ENCODE peak calls at places on chromosomes 2 and 18, in eight cellular contexts. One of them, this sample, is unnamed.

GRCh38 chr2:143110759-143111428 is 18.3 kb upstream of the ARHGAP15 start:
- DNase-seq in A549: peak
- DNase-seq in psoas muscle: peak
- DNase-seq in heart left ventricle: no peak
- DNase-seq in AG04450: peak
- DNase-seq in lower leg skin: peak
- DNase-seq in body of pancreas: peak
- DNase-seq in astrocyte of the spinal cord: peak
- DNase-seq in this sample: peak

GRCh38 chr2:165149439-165149838 is 54.4 kb downstream of the SCN3A start:
- DNase-seq in AG04450: no peak
- DNase-seq in lower leg skin: no peak
- DNase-seq in psoas muscle: no peak
- DNase-seq in A549: no peak
- DNase-seq in astrocyte of the spinal cord: no peak
- DNase-seq in body of pancreas: no peak
- DNase-seq in heart left ventricle: no peak
- DNase-seq in this sample: no peak

GRCh38 chr2:234355052-234355720 is 141.7 kb downstream of the ARL4C start:
- DNase-seq in astrocyte of the spinal cord: no peak
- DNase-seq in psoas muscle: no peak
- DNase-seq in A549: no peak
- DNase-seq in lower leg skin: no peak
- DNase-seq in heart left ventricle: no peak
- DNase-seq in body of pancreas: no peak
- DNase-seq in AG04450: no peak
- DNase-seq in this sample: no peak

GRCh38 chr18:811192-812122 is 585 bp downstream of the YES1 start:
- DNase-seq in astrocyte of the spinal cord: peak
- DNase-seq in psoas muscle: peak
- DNase-seq in body of pancreas: no peak
- DNase-seq in AG04450: no peak
- DNase-seq in lower leg skin: no peak
- DNase-seq in A549: peak
- DNase-seq in heart left ventricle: peak
- DNase-seq in this sample: peak

GRCh38 chr2:142462291-142462690 is 331.5 kb upstream of the LRP1B start:
- DNase-seq in psoas muscle: no peak
- DNase-seq in A549: no peak
- DNase-seq in body of pancreas: no peak
- DNase-seq in lower leg skin: no peak
- DNase-seq in heart left ventricle: no peak
- DNase-seq in astrocyte of the spinal cord: no peak
- DNase-seq in AG04450: no peak
- DNase-seq in this sample: no peak

GRCh38 chr2:118320640-118321039 is 232.4 kb downstream of the INSIG2 start:
- DNase-seq in astrocyte of the spinal cord: no peak
- DNase-seq in lower leg skin: no peak
- DNase-seq in psoas muscle: no peak
- DNase-seq in AG04450: no peak
- DNase-seq in heart left ventricle: no peak
- DNase-seq in A549: no peak
- DNase-seq in body of pancreas: no peak
- DNase-seq in this sample: no peak

GRCh38 chr2:207202645-207203044 is 36.9 kb upstream of the KLF7 start:
- DNase-seq in A549: no peak
- DNase-seq in astrocyte of the spinal cord: peak
- DNase-seq in lower leg skin: no peak
- DNase-seq in body of pancreas: no peak
- DNase-seq in AG04450: no peak
- DNase-seq in heart left ventricle: no peak
- DNase-seq in psoas muscle: no peak
- DNase-seq in this sample: peak

GRCh38 chr18:70261141-70261788 is 27.6 kb upstream of the SOCS6 start:
- DNase-seq in A549: no peak
- DNase-seq in heart left ventricle: no peak
- DNase-seq in body of pancreas: no peak
- DNase-seq in psoas muscle: no peak
- DNase-seq in lower leg skin: no peak
- DNase-seq in astrocyte of the spinal cord: no peak
- DNase-seq in AG04450: no peak
- DNase-seq in this sample: no peak

GRCh38 chr18:44927127-44927849 is 246.6 kb downstream of the SETBP1 start:
- DNase-seq in astrocyte of the spinal cord: no peak
- DNase-seq in AG04450: no peak
- DNase-seq in A549: no peak
- DNase-seq in body of pancreas: no peak
- DNase-seq in lower leg skin: no peak
- DNase-seq in psoas muscle: no peak
- DNase-seq in heart left ventricle: no peak
- DNase-seq in this sample: peak

GRCh38 chr2:174325932-174326879 is 8.5 kb upstream of the SP9 start:
- DNase-seq in psoas muscle: peak
- DNase-seq in lower leg skin: no peak
- DNase-seq in A549: no peak
- DNase-seq in AG04450: no peak
- DNase-seq in heart left ventricle: no peak
- DNase-seq in body of pancreas: no peak
- DNase-seq in astrocyte of the spinal cord: no peak
- DNase-seq in this sample: no peak

GRCh38 chr2:27298391-27299080 is 9.7 kb downstream of the UCN start:
- DNase-seq in heart left ventricle: peak
- DNase-seq in psoas muscle: no peak
- DNase-seq in astrocyte of the spinal cord: no peak
- DNase-seq in body of pancreas: no peak
- DNase-seq in AG04450: no peak
- DNase-seq in A549: no peak
- DNase-seq in lower leg skin: no peak
- DNase-seq in this sample: no peak

GRCh38 chr18:58239879-58240278 is 195.9 kb downstream of the NEDD4L start:
- DNase-seq in body of pancreas: no peak
- DNase-seq in astrocyte of the spinal cord: no peak
- DNase-seq in lower leg skin: no peak
- DNase-seq in AG04450: no peak
- DNase-seq in heart left ventricle: no peak
- DNase-seq in psoas muscle: no peak
- DNase-seq in A549: no peak
- DNase-seq in this sample: no peak

GRCh38 chr2:56130463-56131070 is 53.2 kb upstream of the CCDC85A start:
- DNase-seq in A549: peak
- DNase-seq in heart left ventricle: no peak
- DNase-seq in astrocyte of the spinal cord: peak
- DNase-seq in body of pancreas: peak
- DNase-seq in lower leg skin: no peak
- DNase-seq in psoas muscle: no peak
- DNase-seq in AG04450: peak
- DNase-seq in this sample: peak

GRCh38 chr2:54666741-54667639 is 56.5 kb upstream of the EML6 start:
- DNase-seq in lower leg skin: peak
- DNase-seq in psoas muscle: peak
- DNase-seq in astrocyte of the spinal cord: no peak
- DNase-seq in A549: no peak
- DNase-seq in AG04450: no peak
- DNase-seq in body of pancreas: peak
- DNase-seq in heart left ventricle: peak
- DNase-seq in this sample: peak

GRCh38 chr2:57330447-57330846 is 716.2 kb upstream of the VRK2 start:
- DNase-seq in heart left ventricle: no peak
- DNase-seq in astrocyte of the spinal cord: peak
- DNase-seq in AG04450: no peak
- DNase-seq in A549: no peak
- DNase-seq in body of pancreas: no peak
- DNase-seq in psoas muscle: no peak
- DNase-seq in lower leg skin: no peak
- DNase-seq in this sample: no peak

GRCh38 chr2:236919209-236919608 is 166.5 kb upstream of the COPS8 start:
- DNase-seq in heart left ventricle: no peak
- DNase-seq in lower leg skin: peak
- DNase-seq in A549: no peak
- DNase-seq in AG04450: no peak
- DNase-seq in astrocyte of the spinal cord: peak
- DNase-seq in psoas muscle: no peak
- DNase-seq in body of pancreas: no peak
- DNase-seq in this sample: no peak

GRCh38 chr2:125086313-125087184 is 1061.5 kb downstream of the CNTNAP5 start:
- DNase-seq in body of pancreas: peak
- DNase-seq in astrocyte of the spinal cord: no peak
- DNase-seq in psoas muscle: no peak
- DNase-seq in AG04450: no peak
- DNase-seq in lower leg skin: no peak
- DNase-seq in A549: no peak
- DNase-seq in heart left ventricle: no peak
- DNase-seq in this sample: no peak

GRCh38 chr18:35005963-35006577 is 35.1 kb upstream of the MAPRE2 start:
- DNase-seq in body of pancreas: no peak
- DNase-seq in heart left ventricle: no peak
- DNase-seq in astrocyte of the spinal cord: peak
- DNase-seq in psoas muscle: no peak
- DNase-seq in lower leg skin: no peak
- DNase-seq in AG04450: peak
- DNase-seq in A549: peak
- DNase-seq in this sample: peak

GRCh38 chr2:32516567-32516966 is 111.3 kb upstream of the TTC27 start:
- DNase-seq in body of pancreas: no peak
- DNase-seq in astrocyte of the spinal cord: no peak
- DNase-seq in psoas muscle: no peak
- DNase-seq in lower leg skin: no peak
- DNase-seq in AG04450: no peak
- DNase-seq in heart left ventricle: no peak
- DNase-seq in A549: no peak
- DNase-seq in this sample: no peak

GRCh38 chr18:59861009-59861408 is 38.8 kb upstream of the PMAIP1 start:
- DNase-seq in psoas muscle: no peak
- DNase-seq in astrocyte of the spinal cord: no peak
- DNase-seq in body of pancreas: no peak
- DNase-seq in heart left ventricle: no peak
- DNase-seq in lower leg skin: no peak
- DNase-seq in A549: no peak
- DNase-seq in AG04450: no peak
- DNase-seq in this sample: peak

GRCh38 chr2:70995227-70995729 is 605 bp upstream of the TEX261 start:
- DNase-seq in AG04450: no peak
- DNase-seq in A549: peak
- DNase-seq in heart left ventricle: no peak
- DNase-seq in astrocyte of the spinal cord: peak
- DNase-seq in psoas muscle: no peak
- DNase-seq in body of pancreas: peak
- DNase-seq in lower leg skin: no peak
- DNase-seq in this sample: peak
- TF ChIP-seq CTCF in AG04450: peak
- TF ChIP-seq CTCF in A549: peak
- TF ChIP-seq CTCF in heart left ventricle: no peak
- TF ChIP-seq CTCF in astrocyte of the spinal cord: peak
- TF ChIP-seq CTCF in psoas muscle: peak
- TF ChIP-seq CTCF in body of pancreas: peak
- TF ChIP-seq CTCF in lower leg skin: no peak
- TF ChIP-seq CTCF in this sample: no peak

GRCh38 chr2:30691948-30692828 is 115.1 kb downstream of the CAPN13 start:
- DNase-seq in A549: no peak
- DNase-seq in body of pancreas: no peak
- DNase-seq in AG04450: no peak
- DNase-seq in astrocyte of the spinal cord: no peak
- DNase-seq in lower leg skin: no peak
- DNase-seq in psoas muscle: peak
- DNase-seq in heart left ventricle: peak
- DNase-seq in this sample: peak
- TF ChIP-seq CTCF in A549: peak
- TF ChIP-seq CTCF in body of pancreas: peak
- TF ChIP-seq CTCF in AG04450: peak
- TF ChIP-seq CTCF in astrocyte of the spinal cord: peak
- TF ChIP-seq CTCF in lower leg skin: no peak
- TF ChIP-seq CTCF in psoas muscle: peak
- TF ChIP-seq CTCF in heart left ventricle: no peak
- TF ChIP-seq CTCF in this sample: peak

DNA sequence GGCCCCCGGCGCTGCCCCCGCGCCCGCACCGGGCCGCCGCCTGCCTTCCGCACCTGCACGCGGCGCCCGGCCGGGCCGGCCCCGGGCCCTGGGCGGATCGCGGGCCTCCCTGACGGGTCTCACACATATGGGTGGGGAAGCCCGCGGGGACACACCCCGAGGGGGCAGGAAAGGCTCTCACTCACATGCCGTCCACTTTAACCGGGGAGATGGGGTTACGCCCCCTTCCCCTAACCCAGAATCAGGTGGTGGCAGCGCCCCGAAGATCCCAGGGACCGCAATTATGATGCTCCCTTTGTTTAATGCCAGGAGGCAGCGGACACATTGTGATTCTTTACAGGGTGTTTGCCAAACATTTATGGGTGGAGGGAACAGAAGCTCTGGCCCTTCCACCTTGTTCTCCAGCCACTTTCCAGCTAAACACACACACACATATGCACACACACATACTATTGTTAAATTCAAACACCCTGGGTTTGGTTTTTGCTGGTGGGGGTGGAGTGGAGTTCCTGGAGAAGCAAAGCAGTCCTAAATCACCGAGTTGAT is 433 bp upstream of the ANKRD44 start:
- DNase-seq in astrocyte of the spinal cord: peak
- DNase-seq in AG04450: no peak
- DNase-seq in lower leg skin: peak
- DNase-seq in heart left ventricle: no peak
- DNase-seq in psoas muscle: no peak
- DNase-seq in A549: no peak
- DNase-seq in body of pancreas: no peak
- DNase-seq in this sample: no peak
- TF ChIP-seq CTCF in astrocyte of the spinal cord: no peak
- TF ChIP-seq CTCF in AG04450: no peak
- TF ChIP-seq CTCF in lower leg skin: no peak
- TF ChIP-seq CTCF in heart left ventricle: no peak
- TF ChIP-seq CTCF in psoas muscle: no peak
- TF ChIP-seq CTCF in A549: peak
- TF ChIP-seq CTCF in body of pancreas: no peak
- TF ChIP-seq CTCF in this sample: no peak

GRCh38 chr2:186457908-186458307 is 28.2 kb upstream of the ZC3H15 start:
- DNase-seq in psoas muscle: no peak
- DNase-seq in lower leg skin: no peak
- DNase-seq in astrocyte of the spinal cord: no peak
- DNase-seq in body of pancreas: no peak
- DNase-seq in heart left ventricle: no peak
- DNase-seq in A549: no peak
- DNase-seq in AG04450: no peak
- DNase-seq in this sample: no peak

GRCh38 chr2:186459009-186459408 is 27.1 kb upstream of the ZC3H15 start:
- DNase-seq in AG04450: no peak
- DNase-seq in astrocyte of the spinal cord: peak
- DNase-seq in heart left ventricle: no peak
- DNase-seq in lower leg skin: no peak
- DNase-seq in A549: no peak
- DNase-seq in body of pancreas: no peak
- DNase-seq in psoas muscle: no peak
- DNase-seq in this sample: peak

GRCh38 chr2:186455613-186456012 is 30.4 kb upstream of the ZC3H15 start:
- DNase-seq in body of pancreas: peak
- DNase-seq in astrocyte of the spinal cord: no peak
- DNase-seq in lower leg skin: no peak
- DNase-seq in heart left ventricle: no peak
- DNase-seq in AG04450: no peak
- DNase-seq in A549: no peak
- DNase-seq in psoas muscle: no peak
- DNase-seq in this sample: no peak

GRCh38 chr2:186456941-186457340 is 29.1 kb upstream of the ZC3H15 start:
- DNase-seq in heart left ventricle: no peak
- DNase-seq in body of pancreas: no peak
- DNase-seq in astrocyte of the spinal cord: peak
- DNase-seq in lower leg skin: no peak
- DNase-seq in AG04450: peak
- DNase-seq in A549: no peak
- DNase-seq in psoas muscle: no peak
- DNase-seq in this sample: peak

GRCh38 chr2:186460465-186460864 is 25.6 kb upstream of the ZC3H15 start:
- DNase-seq in astrocyte of the spinal cord: peak
- DNase-seq in psoas muscle: no peak
- DNase-seq in A549: no peak
- DNase-seq in body of pancreas: no peak
- DNase-seq in lower leg skin: no peak
- DNase-seq in AG04450: peak
- DNase-seq in heart left ventricle: no peak
- DNase-seq in this sample: no peak
- TF ChIP-seq CTCF in astrocyte of the spinal cord: peak
- TF ChIP-seq CTCF in psoas muscle: peak
- TF ChIP-seq CTCF in A549: peak
- TF ChIP-seq CTCF in body of pancreas: peak
- TF ChIP-seq CTCF in lower leg skin: no peak
- TF ChIP-seq CTCF in AG04450: peak
- TF ChIP-seq CTCF in heart left ventricle: peak
- TF ChIP-seq CTCF in this sample: peak

This sample was measured in HFFc6.